ENCODE peak calls at places on chromosomes 4 and X, in four cellular contexts. V is ecto neural progenitor cell; N is RPMI8226; I is activated CD4-positive, alpha-beta T cell treated with anti-CD3 and anti-CD28 coated beads, Interleukin-2, amount 10 ng/mL, durations not matched to agents 24 days and 14 days. A is an unnamed sample.

GRCh38 chr4:38603652-38604051 is 60.3 kb upstream of the KLF3 start:
- DNase-seq in I (no peak), V (no peak), N (no peak), A (no peak)

GRCh38 chr4:72366601-72367000 is 202.4 kb downstream of the ADAMTS3 start:
- DNase-seq in N (no peak), V (no peak), I (no peak), A (no peak)

GRCh38 chr4:95415346-95415771 is 133.4 kb downstream of the UNC5C start:
- DNase-seq in V (no peak), N (no peak), I (no peak), A (no peak)

GRCh38 chr4:71210831-71211230 is 128.0 kb upstream of the SLC4A4 start:
- DNase-seq in V (no peak), I (no peak), N (no peak), A (no peak)

GRCh38 chr4:74632634-74633033 is 161.7 kb downstream of the BTC start:
- DNase-seq in N (peak), V (no peak), I (peak), A (peak)

GRCh38 chrX:53281321-53281822 is at the start of gene IQSEC2:
- DNase-seq in I (no peak), V (peak), N (peak), A (peak)

GRCh38 chr4:101199507-101200285 is 147.6 kb downstream of the PPP3CA start:
- DNase-seq in V (no peak), N (no peak), I (no peak), A (peak)

GRCh38 chr4:74039065-74039763 is 725 bp upstream of the CXCL3 start:
- DNase-seq in N (no peak), I (no peak), V (no peak), A (no peak)

GRCh38 chrX:140507982-140508305 is 3.1 kb upstream of the SOX3 start:
- DNase-seq in N (no peak), I (no peak), V (peak), A (no peak)

GRCh38 chr4:173345648-173346047 is 11.5 kb upstream of the HMGB2 start:
- DNase-seq in I (no peak), N (no peak), V (no peak), A (no peak)

GRCh38 chrX:109974906-109975655 is 27.8 kb upstream of the TMEM164 start:
- DNase-seq in N (no peak), I (peak), V (no peak), A (no peak)

GRCh38 chr4:171478181-171478580 is 335.0 kb upstream of the GALNTL6 start:
- DNase-seq in I (no peak), N (no peak), V (no peak), A (no peak)

GRCh38 chrX:47558436-47558835 is 2.6 kb upstream of the ARAF start:
- DNase-seq in I (no peak), V (no peak), N (no peak), A (no peak)

GRCh38 chrX:147848009-147848408 is 63.7 kb upstream of the FMR1 start:
- DNase-seq in I (no peak), N (no peak), V (no peak), A (no peak)

GRCh38 chrX:42714981-42715688 is 62.8 kb downstream of the PPP1R2C start:
- DNase-seq in I (peak), N (peak), V (peak), A (no peak)

GRCh38 chr4:41213563-41214157 is 682 bp downstream of the APBB2 start:
- DNase-seq in N (no peak), I (peak), V (no peak), A (no peak)

GRCh38 chrX:70452143-70452733 is 7.6 kb downstream of the DLG3 start:
- DNase-seq in I (peak), V (peak), N (peak), A (peak)

A was measured in HCEC 1CT.